ENCODE peak calls at places on chromosome 11, in seven cellular contexts. C is tibial artery, Z is AML-193, Y is neural crest cell, Q is EL, S is lung microvascular endothelial cell, F is SK-N-SH. W is an unnamed sample.

GRCh38 chr11:75079546-75079945 is 17.1 kb downstream of the OR2AT4 start:
- DNase-seq in Q (no peak), Z (no peak), S (no peak), Y (no peak), C (no peak), F (no peak), W (no peak)

GRCh38 chr11:72700026-72700610 is 25.9 kb upstream of the PDE2A start:
- DNase-seq in F (no peak), S (no peak), Q (peak), C (no peak), Z (no peak), Y (no peak), W (peak)

GRCh38 chr11:78641541-78641940 is 66.9 kb upstream of the NARS2 start:
- DNase-seq in Q (no peak), F (no peak), Y (no peak), Z (no peak), C (no peak), S (no peak), W (no peak)

GRCh38 chr11:116553482-116553881 is 219.3 kb downstream of the BUD13 start:
- DNase-seq in Y (no peak), Q (no peak), S (no peak), Z (no peak), C (no peak), F (no peak), W (no peak)

GRCh38 chr11:2584812-2585565 is 114.8 kb downstream of the KCNQ1OT1 start:
- DNase-seq in Q (no peak), Z (no peak), S (no peak), C (peak), Y (peak), F (peak), W (no peak)

GRCh38 chr11:116993599-116993998 is 104.6 kb downstream of the SIK3 start:
- DNase-seq in Y (peak), F (peak), S (peak), Q (no peak), C (no peak), Z (no peak), W (no peak)

GRCh38 chr11:47869548-47870393 is 21.6 kb upstream of the NUP160 start:
- DNase-seq in Q (peak), S (no peak), Z (no peak), F (no peak), Y (no peak), C (no peak), W (peak)

GRCh38 chr11:2771758-2772466 is 72.1 kb upstream of the KCNQ1OT1 start:
- DNase-seq in Y (no peak), S (no peak), C (peak), Q (no peak), F (no peak), Z (no peak), W (no peak)

GRCh38 chr11:100709233-100709999 is 22.3 kb downstream of the ARHGAP42 start:
- DNase-seq in C (no peak), Q (peak), Y (no peak), Z (no peak), F (no peak), S (no peak), W (no peak)

GRCh38 chr11:12733091-12733490 is 58.9 kb downstream of the TEAD1 start:
- DNase-seq in S (no peak), C (no peak), Q (no peak), F (no peak), Z (no peak), Y (no peak), W (no peak)

GRCh38 chr11:107183963-107184362 is 165.7 kb upstream of the GUCY1A2 start:
- DNase-seq in S (no peak), Y (no peak), Z (no peak), Q (no peak), C (no peak), F (no peak), W (no peak)

GRCh38 chr11:134559617-134559992 is 147.6 kb upstream of the B3GAT1 start:
- DNase-seq in S (no peak), F (peak), C (peak), Z (no peak), Q (no peak), Y (no peak), W (no peak)

GRCh38 chr11:41377709-41378394 is 81.6 kb downstream of the LRRC4C start:
- DNase-seq in Q (no peak), Z (no peak), Y (no peak), S (no peak), F (no peak), C (no peak), W (no peak)

GRCh38 chr11:128349650-128350296 is 237.6 kb downstream of the ETS1 start:
- DNase-seq in S (no peak), F (no peak), Y (no peak), Q (no peak), C (no peak), Z (no peak), W (no peak)

GRCh38 chr11:124108158-124108557 is 7.1 kb upstream of the VWA5A start:
- DNase-seq in Z (peak), S (peak), F (no peak), Y (no peak), C (no peak), Q (no peak), W (no peak)

GRCh38 chr11:60363542-60364525 is 14.5 kb upstream of the MS4A7 start:
- DNase-seq in S (peak), C (no peak), Z (peak), Y (peak), Q (peak), F (peak), W (peak)

GRCh38 chr11:65900125-65900898 is at the start of gene FOSL1:
- DNase-seq in Z (peak), C (peak), Y (peak), Q (peak), F (peak), S (peak), W (peak)

GRCh38 chr11:119741369-119742262 is 12.6 kb upstream of the NECTIN1 start:
- DNase-seq in F (no peak), S (peak), C (no peak), Q (peak), Y (peak), Z (no peak), W (peak)

GRCh38 chr11:57348636-57349323 is 10.6 kb downstream of the P2RX3 start:
- DNase-seq in Q (peak), Y (no peak), C (no peak), F (no peak), Z (no peak), S (no peak), W (no peak)

GRCh38 chr11:124640660-124641059 is 18.0 kb downstream of the TBRG1 start:
- DNase-seq in Z (no peak), F (no peak), C (no peak), Q (no peak), Y (no peak), S (no peak), W (peak)

GRCh38 chr11:1796297-1797011 is 32.7 kb upstream of the CTSD start:
- DNase-seq in F (no peak), Y (no peak), Q (no peak), C (no peak), Z (no peak), S (no peak), W (no peak)

GRCh38 chr11:35525501-35526175 is at the start of gene PAMR1:
- DNase-seq in Y (no peak), C (peak), S (no peak), F (no peak), Q (peak), Z (no peak), W (peak)

GRCh38 chr11:26929806-26930517 is 64.0 kb upstream of the FIBIN start:
- DNase-seq in Q (no peak), Z (no peak), C (no peak), S (no peak), F (no peak), Y (no peak), W (no peak)

W was measured in foreskin fibroblast.